ENCODE peak calls at places on chromosomes 7 and 10, in six cellular contexts. One of them, this sample, is unnamed.

GRCh38 chr10:109914966-109915365 is 8.3 kb downstream of the XPNPEP1 start:
- DNase-seq in K562: peak; percentile 18
- DNase-seq in endothelial cell of umbilical vein: peak; percentile 81
- DNase-seq in HepG2: peak; percentile 61
- DNase-seq in GM12878: peak; percentile 41
- DNase-seq in A549: peak; percentile 69
- DNase-seq in this sample: peak; percentile 92

GRCh38 chr10:117266400-117266799 is 25.5 kb downstream of the SLC18A2 start:
- DNase-seq in A549: no peak
- DNase-seq in K562: peak; percentile 40
- DNase-seq in HepG2: no peak
- DNase-seq in endothelial cell of umbilical vein: no peak
- DNase-seq in GM12878: no peak
- DNase-seq in this sample: no peak

GRCh38 chr7:29177963-29178612 is 16.5 kb upstream of the CHN2 start:
- DNase-seq in A549: no peak
- DNase-seq in endothelial cell of umbilical vein: peak; percentile 90
- DNase-seq in K562: no peak
- DNase-seq in HepG2: no peak
- DNase-seq in GM12878: no peak
- DNase-seq in this sample: peak; percentile 47

GRCh38 chr10:71974489-71975011 is 10.4 kb downstream of the CHST3 start:
- DNase-seq in endothelial cell of umbilical vein: peak; percentile 45
- DNase-seq in HepG2: no peak
- DNase-seq in GM12878: no peak
- DNase-seq in A549: peak; percentile 84
- DNase-seq in K562: no peak
- DNase-seq in this sample: peak; percentile 23

GRCh38 chr7:142438235-142438922 is 180.5 kb upstream of the PRSS58 start:
- DNase-seq in GM12878: no peak
- DNase-seq in endothelial cell of umbilical vein: peak; percentile 38
- DNase-seq in HepG2: peak; percentile 9
- DNase-seq in A549: peak; percentile 66
- DNase-seq in K562: peak; percentile 68
- DNase-seq in this sample: peak; percentile 82

GRCh38 chr7:116429986-116430619 is 69.4 kb upstream of the CAV2 start:
- DNase-seq in HepG2: no peak
- DNase-seq in A549: no peak
- DNase-seq in K562: no peak
- DNase-seq in GM12878: no peak
- DNase-seq in endothelial cell of umbilical vein: no peak
- DNase-seq in this sample: peak; percentile 25

GRCh38 chr7:46215987-46216567 is 295.0 kb upstream of the IGFBP3 start:
- DNase-seq in HepG2: peak; percentile 97
- DNase-seq in A549: no peak
- DNase-seq in endothelial cell of umbilical vein: no peak
- DNase-seq in GM12878: no peak
- DNase-seq in K562: no peak
- DNase-seq in this sample: no peak

GRCh38 chr7:47074702-47075153 is 507.2 kb downstream of the TNS3 start:
- DNase-seq in GM12878: no peak
- DNase-seq in HepG2: peak; percentile 7
- DNase-seq in A549: no peak
- DNase-seq in K562: peak; percentile 18
- DNase-seq in endothelial cell of umbilical vein: no peak
- DNase-seq in this sample: no peak

GRCh38 chr10:73899401-73899780 is 11.5 kb upstream of the PLAU start:
- DNase-seq in endothelial cell of umbilical vein: peak; percentile 92
- DNase-seq in K562: no peak
- DNase-seq in A549: no peak
- DNase-seq in HepG2: no peak
- DNase-seq in GM12878: no peak
- DNase-seq in this sample: peak; percentile 62

GRCh38 chr7:116560021-116560970 is 35.5 kb downstream of the CAV1 start:
- DNase-seq in A549: no peak
- DNase-seq in HepG2: no peak
- DNase-seq in endothelial cell of umbilical vein: no peak
- DNase-seq in K562: no peak
- DNase-seq in GM12878: no peak
- DNase-seq in this sample: no peak

GRCh38 chr7:135147899-135148721 is at the start of gene TMEM140:
- DNase-seq in GM12878: peak; percentile 90
- DNase-seq in K562: peak; percentile 46
- DNase-seq in A549: peak; percentile 56
- DNase-seq in HepG2: peak; percentile 94
- DNase-seq in endothelial cell of umbilical vein: peak; percentile 92
- DNase-seq in this sample: no peak

GRCh38 chr7:27923308-27923980 is 183.5 kb downstream of the TAX1BP1 start:
- DNase-seq in HepG2: no peak
- DNase-seq in GM12878: no peak
- DNase-seq in endothelial cell of umbilical vein: no peak
- DNase-seq in A549: no peak
- DNase-seq in K562: no peak
- DNase-seq in this sample: no peak

GRCh38 chr7:88141025-88141424 is 78.8 kb downstream of the SRI start:
- DNase-seq in HepG2: no peak
- DNase-seq in endothelial cell of umbilical vein: no peak
- DNase-seq in A549: no peak
- DNase-seq in K562: no peak
- DNase-seq in GM12878: no peak
- DNase-seq in this sample: no peak

GRCh38 chr10:129689681-129690080 is 222.6 kb downstream of the MGMT start:
- DNase-seq in endothelial cell of umbilical vein: no peak
- DNase-seq in K562: no peak
- DNase-seq in A549: no peak
- DNase-seq in HepG2: no peak
- DNase-seq in GM12878: no peak
- DNase-seq in this sample: no peak

GRCh38 chr7:70143089-70144044 is 545.1 kb downstream of the AUTS2 start:
- DNase-seq in endothelial cell of umbilical vein: no peak
- DNase-seq in GM12878: no peak
- DNase-seq in HepG2: no peak
- DNase-seq in K562: no peak
- DNase-seq in A549: no peak
- DNase-seq in this sample: no peak

GRCh38 chr7:116991233-116991632 is 37.9 kb downstream of the ST7 start:
- DNase-seq in HepG2: no peak
- DNase-seq in A549: no peak
- DNase-seq in GM12878: no peak
- DNase-seq in endothelial cell of umbilical vein: no peak
- DNase-seq in K562: no peak
- DNase-seq in this sample: no peak

GRCh38 chr10:125060851-125061556 is 99.4 kb downstream of the CTBP2 start:
- DNase-seq in HepG2: peak; percentile 35
- DNase-seq in K562: peak; percentile 33
- DNase-seq in endothelial cell of umbilical vein: peak; percentile 80
- DNase-seq in A549: peak; percentile 64
- DNase-seq in GM12878: no peak
- DNase-seq in this sample: peak; percentile 63

GRCh38 chr7:13551503-13551902 is 438.0 kb downstream of the ETV1 start:
- DNase-seq in K562: no peak
- DNase-seq in GM12878: no peak
- DNase-seq in endothelial cell of umbilical vein: no peak
- DNase-seq in A549: no peak
- DNase-seq in HepG2: no peak
- DNase-seq in this sample: no peak

GRCh38 chr7:1555046-1555812 is 776 bp downstream of the TMEM184A start:
- DNase-seq in HepG2: peak; percentile 88
- DNase-seq in K562: peak; percentile 69
- DNase-seq in GM12878: no peak
- DNase-seq in endothelial cell of umbilical vein: peak; percentile 28
- DNase-seq in A549: peak; percentile 94
- DNase-seq in this sample: peak; percentile 78

GRCh38 chr7:2357165-2357564 is 2.5 kb downstream of the EIF3B start:
- DNase-seq in HepG2: no peak
- DNase-seq in A549: no peak
- DNase-seq in K562: peak; percentile 45
- DNase-seq in endothelial cell of umbilical vein: no peak
- DNase-seq in GM12878: no peak
- DNase-seq in this sample: no peak

GRCh38 chr7:157845203-157845810 is 508.5 kb downstream of the DNAJB6 start:
- DNase-seq in endothelial cell of umbilical vein: no peak
- DNase-seq in HepG2: no peak
- DNase-seq in A549: no peak
- DNase-seq in K562: no peak
- DNase-seq in GM12878: no peak
- DNase-seq in this sample: no peak

GRCh38 chr7:44615149-44615611 is 8.8 kb downstream of the OGDH start:
- DNase-seq in A549: no peak
- DNase-seq in endothelial cell of umbilical vein: peak; percentile 40
- DNase-seq in GM12878: no peak
- DNase-seq in K562: peak; percentile 65
- DNase-seq in HepG2: peak; percentile 13
- DNase-seq in this sample: peak; percentile 65

GRCh38 chr7:132782777-132783633 is 206.7 kb upstream of the PLXNA4 start:
- DNase-seq in A549: no peak
- DNase-seq in GM12878: no peak
- DNase-seq in HepG2: no peak
- DNase-seq in K562: no peak
- DNase-seq in endothelial cell of umbilical vein: no peak
- DNase-seq in this sample: no peak

DNA sequence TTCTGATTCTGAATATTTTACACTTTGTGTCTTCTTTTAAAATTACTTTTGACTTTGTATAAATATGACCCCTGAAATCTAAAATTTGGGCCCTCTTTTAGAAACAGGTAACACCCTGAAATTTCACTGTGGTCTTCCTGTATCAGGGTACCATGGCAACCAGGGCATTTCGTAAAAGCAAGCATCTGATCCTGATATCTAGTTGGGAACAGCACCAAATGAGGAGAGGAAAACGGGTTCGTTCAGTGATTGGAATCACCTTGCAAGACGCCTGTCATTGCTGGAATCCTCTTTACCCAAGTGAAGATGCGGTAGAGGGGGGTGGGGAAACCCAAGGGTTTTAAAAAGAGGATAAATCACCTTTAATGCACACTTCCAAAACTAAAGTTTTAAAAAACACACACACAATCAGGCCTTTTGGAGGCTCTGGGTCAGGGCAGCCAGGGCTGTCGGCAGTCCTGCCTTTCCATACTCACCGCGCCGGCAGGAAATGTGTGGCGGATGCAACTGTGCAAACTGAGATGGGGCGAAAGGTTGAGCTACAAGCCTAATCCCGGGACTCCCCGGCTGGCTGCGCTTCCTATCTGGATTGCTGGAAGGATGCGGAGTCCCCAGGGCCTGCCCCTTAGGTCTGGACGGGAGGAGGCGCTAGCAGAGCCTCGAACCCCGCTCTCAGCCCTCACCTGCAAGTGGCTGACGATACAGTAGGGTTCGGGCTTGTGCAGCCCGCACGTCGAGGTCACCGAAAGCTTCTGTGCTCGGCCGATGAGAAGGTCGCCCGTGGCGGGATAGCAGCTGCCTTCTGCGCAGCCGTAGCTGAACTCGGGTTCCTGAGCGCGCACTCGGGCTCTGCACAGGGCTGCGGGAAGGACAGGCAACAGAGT is 1.8 kb downstream of the LAMB1 start:
- DNase-seq in HepG2: no peak
- DNase-seq in endothelial cell of umbilical vein: peak; percentile 98
- DNase-seq in K562: no peak
- DNase-seq in GM12878: no peak
- DNase-seq in A549: peak; percentile 83
- DNase-seq in this sample: no peak
- H3K4me3 ChIP-seq in HepG2: peak overlapping the region; percentile 75
- H3K4me3 ChIP-seq in endothelial cell of umbilical vein: peak overlapping the region; percentile 84
- H3K4me3 ChIP-seq in K562: no peak overlapping the region
- H3K4me3 ChIP-seq in GM12878: no peak overlapping the region
- H3K4me3 ChIP-seq in A549: peak overlapping the region; percentile 60
- H3K4me3 ChIP-seq in this sample: no peak overlapping the region

GRCh38 chr10:7337431-7338171 is 73.2 kb downstream of the SFMBT2 start:
- DNase-seq in GM12878: no peak
- DNase-seq in A549: no peak
- DNase-seq in K562: no peak
- DNase-seq in HepG2: no peak
- DNase-seq in endothelial cell of umbilical vein: no peak
- DNase-seq in this sample: peak; percentile 49
- TF ChIP-seq MYC in GM12878: no peak
- TF ChIP-seq MYC in A549: no peak
- TF ChIP-seq MYC in K562: no peak
- TF ChIP-seq MYC in HepG2: no peak
- TF ChIP-seq MYC in endothelial cell of umbilical vein: no peak
- TF ChIP-seq MYC in this sample: no peak

GRCh38 chr10:118687472-118687871 is 67.3 kb downstream of the CACUL1 start:
- DNase-seq in endothelial cell of umbilical vein: no peak
- DNase-seq in HepG2: no peak
- DNase-seq in A549: no peak
- DNase-seq in GM12878: no peak
- DNase-seq in K562: no peak
- DNase-seq in this sample: no peak

DNA sequence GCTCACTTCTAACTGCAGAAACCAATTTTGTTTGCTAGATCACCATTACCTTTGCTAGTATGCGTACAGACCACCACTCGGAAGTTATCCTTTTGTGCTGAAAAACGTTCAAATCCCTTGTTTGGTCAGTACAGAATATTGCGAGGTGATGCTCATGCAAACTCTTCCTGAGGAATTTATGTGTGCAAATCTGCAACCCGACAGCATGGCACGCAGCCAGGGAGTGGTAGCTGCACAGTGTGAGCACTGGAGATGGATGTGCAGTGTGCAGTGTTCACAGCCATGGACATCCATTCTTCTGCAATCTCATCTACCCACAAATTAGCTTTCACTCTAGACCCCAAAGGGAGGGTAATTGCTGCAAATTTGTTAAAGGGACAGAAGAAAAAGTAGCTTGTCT is 72.3 kb downstream of the CACUL1 start:
- DNase-seq in endothelial cell of umbilical vein: no peak
- DNase-seq in K562: no peak
- DNase-seq in GM12878: no peak
- DNase-seq in A549: no peak
- DNase-seq in HepG2: no peak
- DNase-seq in this sample: no peak
- H3K4me3 ChIP-seq in endothelial cell of umbilical vein: no peak overlapping the region
- H3K4me3 ChIP-seq in K562: no peak overlapping the region
- H3K4me3 ChIP-seq in GM12878: no peak overlapping the region
- H3K4me3 ChIP-seq in A549: no peak overlapping the region
- H3K4me3 ChIP-seq in HepG2: no peak overlapping the region
- H3K4me3 ChIP-seq in this sample: no peak overlapping the region

DNA sequence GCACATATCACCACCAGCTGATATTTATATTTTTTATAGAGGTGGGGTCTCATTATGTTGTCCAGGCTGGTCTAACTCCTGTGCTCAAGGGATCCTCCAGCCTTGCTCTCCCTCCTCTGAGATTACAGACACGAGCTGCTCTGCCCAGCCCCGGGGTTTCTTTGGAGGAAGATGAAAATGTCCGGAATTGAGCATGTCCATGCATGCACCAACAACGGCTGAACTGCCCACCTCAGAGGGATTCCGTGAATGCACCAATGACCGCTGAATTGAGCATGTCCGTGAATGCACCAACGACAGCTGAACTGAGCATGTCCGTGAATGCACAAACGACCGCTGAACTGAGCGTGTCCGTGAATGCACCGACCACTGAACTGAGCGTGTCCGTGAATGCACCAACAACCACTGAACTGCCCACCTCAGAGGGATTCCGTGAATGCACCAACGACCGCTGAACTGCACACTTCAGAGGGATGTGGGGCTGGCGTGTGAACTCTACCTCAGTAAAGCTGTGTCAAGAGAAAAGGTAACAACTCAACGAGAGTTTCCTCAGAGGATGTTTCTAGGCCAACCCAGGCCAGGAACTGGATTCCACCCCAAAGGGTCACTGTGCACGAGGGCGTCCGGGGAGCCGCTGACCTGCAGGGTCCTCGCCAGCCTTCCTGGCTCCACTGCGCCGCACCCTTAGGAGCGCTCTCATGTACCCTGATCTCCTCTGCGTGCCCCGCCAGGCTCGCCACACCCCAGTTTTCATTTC is 34.9 kb upstream of the INPP5A start:
- DNase-seq in endothelial cell of umbilical vein: no peak
- DNase-seq in K562: no peak
- DNase-seq in HepG2: no peak
- DNase-seq in A549: no peak
- DNase-seq in GM12878: no peak
- DNase-seq in this sample: no peak
- TF ChIP-seq MYC in endothelial cell of umbilical vein: no peak
- TF ChIP-seq MYC in K562: no peak
- TF ChIP-seq MYC in HepG2: no peak
- TF ChIP-seq MYC in A549: no peak
- TF ChIP-seq MYC in GM12878: no peak
- TF ChIP-seq MYC in this sample: no peak